ENCODE peak calls at places on chromosomes 1 and 21, in four cellular contexts. D is GM23248, A is fibroblast of lung, Q is PC-3. M is an unnamed sample.

GRCh38 chr1:159421821-159422220 is 10.2 kb upstream of the OR10J4 start:
- DNase-seq in D (no peak), Q (no peak), A (no peak), M (no peak)

GRCh38 chr1:228104526-228105251 is 1.6 kb upstream of the C1orf35 start:
- DNase-seq in D (peak), A (peak), Q (peak), M (no peak)

GRCh38 chr1:53048960-53049573 is 12.9 kb upstream of the PODN start:
- DNase-seq in A (no peak), Q (no peak), D (no peak), M (no peak)

GRCh38 chr1:198913667-198914066 is 274.8 kb downstream of the PTPRC start:
- DNase-seq in D (peak), Q (no peak), A (no peak), M (no peak)

GRCh38 chr1:183274836-183275235 is 88.8 kb downstream of the LAMC2 start:
- DNase-seq in A (no peak), Q (no peak), D (no peak), M (no peak)

GRCh38 chr1:155715777-155716176 is 26.9 kb downstream of the DAP3 start:
- DNase-seq in Q (no peak), A (no peak), D (no peak), M (no peak)

GRCh38 chr1:61337981-61338848 is 255.9 kb downstream of the NFIA start:
- DNase-seq in D (peak), Q (peak), A (peak), M (no peak)

GRCh38 chr1:114094675-114095074 is 59.0 kb downstream of the SYT6 start:
- DNase-seq in D (no peak), A (no peak), Q (no peak), M (no peak)

GRCh38 chr1:3624194-3625136 is at the start of gene TPRG1L:
- DNase-seq in Q (peak), A (peak), D (peak), M (peak)

DNA sequence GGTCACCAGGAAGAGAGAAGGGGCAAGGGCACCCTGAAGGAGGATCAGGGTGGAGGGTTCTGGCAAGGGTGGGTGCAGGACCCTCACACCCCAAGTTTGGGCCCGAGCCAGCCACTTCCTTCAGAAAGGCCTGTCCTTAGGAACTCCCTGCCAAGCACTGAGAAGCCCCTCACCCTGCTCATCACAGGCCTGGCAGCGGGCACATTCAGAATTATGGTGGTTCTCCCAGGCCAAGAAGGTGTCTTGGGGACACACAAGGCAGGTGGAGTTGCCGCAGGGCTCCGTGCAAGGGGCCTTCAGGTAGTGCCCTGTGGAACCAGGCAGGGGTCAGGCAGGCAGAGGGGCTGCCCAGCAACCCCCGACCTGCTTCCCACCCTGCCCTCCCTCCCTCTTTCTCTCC is 1.1 kb downstream of the TNFRSF25 start:
- DNase-seq in Q (no peak), D (no peak), A (no peak), M (no peak)
- H3K27ac ChIP-seq in Q (no peak), D (no peak), A (no peak), M (no peak)

GRCh38 chr1:39295901-39296300 is 91.4 kb downstream of the MACF1 start:
- DNase-seq in D (peak), A (peak), Q (no peak), M (peak)

GRCh38 chr1:39294531-39294930 is 90.0 kb downstream of the MACF1 start:
- DNase-seq in A (no peak), Q (no peak), D (peak), M (no peak)

GRCh38 chr1:39288735-39289465 is 84.4 kb downstream of the MACF1 start:
- DNase-seq in Q (no peak), D (peak), A (peak), M (no peak)

GRCh38 chr1:39293375-39294070 is 89.0 kb downstream of the MACF1 start:
- DNase-seq in D (peak), Q (no peak), A (peak), M (no peak)

DNA sequence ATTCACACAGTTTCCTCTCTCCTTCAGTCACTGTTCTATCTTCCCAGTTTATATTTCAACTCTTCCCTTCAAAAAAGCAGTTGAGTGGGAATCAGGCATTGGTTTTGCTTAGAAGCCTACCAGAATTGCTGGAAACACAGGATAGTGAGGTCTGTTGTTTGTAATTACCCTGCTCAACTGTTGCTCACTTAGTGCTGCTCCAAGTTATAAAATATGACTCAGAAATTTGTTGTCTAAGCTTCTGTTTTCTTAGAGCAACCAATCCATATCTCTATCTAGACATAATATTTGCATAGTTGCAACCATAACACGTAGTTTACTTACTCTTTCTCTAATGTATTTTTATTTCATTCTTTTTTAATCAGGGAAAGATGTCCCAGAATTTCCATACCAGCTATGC is 87.9 kb downstream of the MACF1 start:
- DNase-seq in D (no peak), A (no peak), Q (no peak), M (no peak)
- H3K27ac ChIP-seq in D (no peak), A (no peak), Q (no peak), M (peak)

GRCh38 chr1:156936721-156937220 is 16.3 kb downstream of the LRRC71 start:
- DNase-seq in D (peak), A (no peak), Q (no peak), M (no peak)
- H3K27ac ChIP-seq in D (no peak), A (no peak), Q (no peak), M (no peak)

GRCh38 chr21:31135536-31136184 is 97.4 kb upstream of the KRTAP19-8 start:
- DNase-seq in Q (no peak), A (peak), D (no peak), M (no peak)

GRCh38 chr21:31130821-31131220 is 92.5 kb upstream of the KRTAP19-8 start:
- DNase-seq in Q (no peak), A (no peak), D (no peak), M (no peak)

GRCh38 chr21:31133243-31133830 is 95.1 kb upstream of the KRTAP19-8 start:
- DNase-seq in D (no peak), Q (no peak), A (no peak), M (no peak)

GRCh38 chr21:31136891-31137290 is 98.6 kb upstream of the KRTAP19-8 start:
- DNase-seq in D (peak), A (peak), Q (no peak), M (no peak)

GRCh38 chr21:31132574-31133242 is 94.4 kb upstream of the KRTAP19-8 start:
- DNase-seq in Q (no peak), D (peak), A (peak), M (no peak)
- H3K27ac ChIP-seq in Q (no peak), D (no peak), A (no peak), M (no peak)

GRCh38 chr21:45146301-45146700 is 71.9 kb downstream of the ADARB1 start:
- DNase-seq in Q (no peak), D (no peak), A (no peak), M (no peak)
- H3K27ac ChIP-seq in Q (no peak), D (no peak), A (no peak), M (no peak)

GRCh38 chr1:232687304-232687703 is 57.4 kb upstream of the SIPA1L2 start:
- DNase-seq in D (no peak), Q (no peak), A (no peak), M (no peak)

GRCh38 chr1:232694475-232694874 is 64.5 kb upstream of the SIPA1L2 start:
- DNase-seq in A (no peak), D (no peak), Q (no peak), M (no peak)

GRCh38 chr1:232688398-232688797 is 58.5 kb upstream of the SIPA1L2 start:
- DNase-seq in D (no peak), Q (no peak), A (no peak), M (no peak)

GRCh38 chr1:232686346-232686745 is 56.4 kb upstream of the SIPA1L2 start:
- DNase-seq in A (peak), Q (no peak), D (peak), M (no peak)

GRCh38 chr1:232689714-232690113 is 59.8 kb upstream of the SIPA1L2 start:
- DNase-seq in A (no peak), D (no peak), Q (no peak), M (no peak)
- H3K27ac ChIP-seq in A (no peak), D (no peak), Q (no peak), M (no peak)

GRCh38 chr1:116909511-116910378 is at the start of gene PTGFRN:
- DNase-seq in D (peak), A (peak), Q (peak), M (no peak)
- H3K27ac ChIP-seq in D (no peak), A (no peak), Q (peak), M (peak)

DNA sequence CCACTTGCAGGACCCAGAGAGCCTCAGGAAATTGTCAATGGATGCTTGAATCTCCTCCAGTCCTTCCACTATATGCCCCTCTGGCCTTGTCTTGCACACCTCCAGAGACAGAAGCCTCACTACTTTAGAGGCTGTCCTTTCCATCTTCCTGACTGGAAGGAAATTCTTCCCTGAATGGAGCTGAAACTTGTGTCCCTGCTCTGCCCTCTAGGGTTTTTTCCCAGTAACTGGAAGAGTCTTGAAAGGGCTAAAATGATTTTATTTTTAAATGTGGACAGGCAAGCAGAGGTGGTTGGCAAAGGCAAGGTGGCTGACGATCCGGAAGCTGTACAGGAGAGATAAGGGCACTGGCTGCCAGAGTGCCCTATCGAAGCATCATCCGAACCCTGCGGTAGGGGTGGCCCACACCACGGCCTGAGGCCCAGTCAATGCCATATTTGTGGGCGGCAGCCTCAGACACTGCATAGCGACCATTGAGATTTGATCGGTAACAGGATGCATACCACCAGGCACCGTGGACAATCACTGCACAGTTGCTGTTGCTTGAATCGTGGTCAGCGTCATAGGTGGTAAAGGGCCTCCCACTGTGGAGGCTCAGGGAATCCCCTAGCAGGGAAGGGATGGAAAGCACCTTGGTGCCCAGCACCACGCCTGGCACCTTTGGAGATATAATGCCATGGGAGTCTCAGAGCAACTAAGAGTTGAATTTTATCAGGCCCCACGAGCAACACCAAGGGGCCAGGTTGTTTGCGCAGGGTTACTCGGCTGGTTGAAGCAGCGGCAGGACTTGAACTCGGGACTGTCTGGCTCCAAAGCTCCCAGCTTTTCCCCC is 2.3 kb upstream of the MAP3K6 start:
- DNase-seq in Q (peak), D (peak), A (no peak), M (no peak)
- H3K27ac ChIP-seq in Q (no peak), D (no peak), A (no peak), M (no peak)